ENCODE peak calls at places on chromosomes 13 and 19, in nine cellular contexts. W is colonic mucosa, T is breast epithelium, L is fibroblast of lung, Q is GM23338, A is vagina, Y is right cardiac atrium, X is pancreas, D is hepatocyte. M is an unnamed sample.

GRCh38 chr19:6352381-6353165 is 8.8 kb upstream of the CLPP start:
- DNase-seq in L (no peak), Q (no peak), X (no peak), D (no peak), T (no peak), A (no peak), W (no peak), Y (no peak), M (no peak)

GRCh38 chr13:25371158-25371557 is 616 bp upstream of the ATP8A2 start:
- DNase-seq in A (no peak), L (no peak), Q (no peak), W (no peak), X (no peak), D (no peak), Y (no peak), T (no peak), M (no peak)

GRCh38 chr19:6663236-6664187 is 6.4 kb downstream of the TNFSF14 start:
- DNase-seq in Q (no peak), Y (no peak), D (no peak), T (no peak), L (no peak), X (no peak), A (no peak), W (no peak), M (no peak)

GRCh38 chr13:47623862-47624261 is 377.2 kb downstream of the SUCLA2 start:
- DNase-seq in Y (no peak), T (no peak), Q (no peak), L (no peak), X (no peak), A (no peak), W (no peak), D (no peak), M (no peak)

GRCh38 chr13:39676315-39676876 is 20.9 kb downstream of the COG6 start:
- DNase-seq in D (peak; percentile 59), W (no peak), Q (peak; percentile 77), A (no peak), T (no peak), L (peak; percentile 68), X (no peak), Y (no peak), M (peak; percentile 9)

GRCh38 chr19:5743640-5744039 is 23.2 kb downstream of the CATSPERD start:
- DNase-seq in T (no peak), Y (no peak), D (peak; percentile 13), A (no peak), L (no peak), W (no peak), X (no peak), Q (no peak), M (no peak)

GRCh38 chr19:18021121-18021755 is 13.3 kb downstream of the ARRDC2 start:
- DNase-seq in L (peak; percentile 71), Q (no peak), A (no peak), W (peak; percentile 87), D (no peak), Y (peak; percentile 96), T (peak; percentile 79), X (peak; percentile 85), M (no peak)

GRCh38 chr13:33169273-33169980 is 116.1 kb downstream of the STARD13 start:
- DNase-seq in L (peak; percentile 78), W (no peak), A (no peak), Q (no peak), Y (no peak), X (no peak), D (no peak), T (no peak), M (no peak)

GRCh38 chr19:29504454-29504853 is 21.3 kb upstream of the VSTM2B start:
- DNase-seq in Y (no peak), X (peak; percentile 39), L (no peak), A (no peak), T (no peak), W (no peak), D (no peak), Q (no peak), M (no peak)

GRCh38 chr19:41411682-41412265 is 14.2 kb downstream of the BCKDHA start:
- DNase-seq in L (no peak), D (no peak), W (no peak), A (no peak), Q (no peak), Y (peak; percentile 78), T (no peak), X (peak; percentile 62), M (no peak)

GRCh38 chr13:51542358-51542972 is 41.8 kb upstream of the WDFY2 start:
- DNase-seq in Y (peak; percentile 54), X (no peak), Q (peak; percentile 52), A (no peak), W (no peak), T (no peak), L (peak; percentile 49), D (no peak), M (no peak)

GRCh38 chr19:39829702-39830275 is 4.2 kb downstream of the DYRK1B start:
- DNase-seq in A (no peak), Y (no peak), L (no peak), D (no peak), W (no peak), Q (no peak), X (no peak), T (no peak), M (no peak)

GRCh38 chr19:23410155-23410554 is 14.9 kb upstream of the ZNF91 start:
- DNase-seq in A (no peak), Q (no peak), X (no peak), T (no peak), W (peak; percentile 51), L (no peak), D (no peak), Y (no peak), M (no peak)

GRCh38 chr13:100987993-100988392 is 313.4 kb upstream of the TMTC4 start:
- DNase-seq in L (no peak), Y (no peak), Q (peak; percentile 48), X (no peak), T (no peak), W (no peak), A (no peak), D (no peak), M (peak; percentile 25)

GRCh38 chr13:114004416-114005205 is 30.7 kb upstream of the C13orf46 start:
- DNase-seq in D (peak; percentile 77), Q (no peak), Y (peak; percentile 86), X (peak; percentile 22), L (peak; percentile 76), W (no peak), A (no peak), T (no peak), M (no peak)

GRCh38 chr13:49645451-49645850 is 17.1 kb downstream of the ARL11 start:
- DNase-seq in T (no peak), W (no peak), X (no peak), A (no peak), L (no peak), Y (no peak), Q (no peak), D (no peak), M (no peak)

GRCh38 chr19:13037161-13037560 is 41.9 kb downstream of the NFIX start:
- DNase-seq in D (no peak), A (no peak), Q (no peak), W (no peak), L (peak; percentile 75), T (no peak), Y (peak; percentile 38), X (no peak), M (no peak)
- H3K27me3 ChIP-seq in D (peaks cover 16% of the 10 kb centered on the region), A (no peaks in the 10 kb centered on the region), Q (peaks cover 43% of the 10 kb centered on the region), W (no peaks in the 10 kb centered on the region), L (no peaks in the 10 kb centered on the region), T (no peaks in the 10 kb centered on the region), Y (no peaks in the 10 kb centered on the region), X (no peaks in the 10 kb centered on the region), M (peaks cover 2% of the 10 kb centered on the region)

DNA sequence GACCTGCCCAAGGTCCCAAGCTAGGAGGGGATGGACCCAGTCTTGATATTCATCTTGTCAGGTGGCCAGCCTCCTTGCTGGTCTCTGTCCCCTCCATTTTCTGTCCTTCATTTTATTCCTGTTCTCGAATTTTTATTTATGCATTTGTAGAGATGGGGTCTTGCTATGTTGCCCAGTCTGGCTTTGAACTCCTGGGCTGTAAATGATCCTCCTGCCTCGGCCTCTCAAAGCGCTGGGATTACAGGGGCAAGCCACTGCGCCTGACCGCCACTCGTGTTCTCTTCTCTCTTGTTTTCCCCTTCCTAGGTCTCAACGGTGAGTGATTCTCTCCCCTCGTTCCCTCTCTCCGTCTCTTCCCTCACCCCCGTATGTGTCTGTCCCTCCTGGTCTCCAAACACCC is 10.6 kb upstream of the TPRX2 start:
- DNase-seq in W (no peak), L (no peak), T (no peak), D (no peak), Q (no peak), A (no peak), Y (no peak), X (no peak), M (no peak)
- H3K4me3 ChIP-seq in W (no peak overlapping the region), L (no peak overlapping the region), T (no peak overlapping the region), D (no peak overlapping the region), Q (peak overlapping the region; percentile 53), A (no peak overlapping the region), Y (no peak overlapping the region), X (no peak overlapping the region), M (peak overlapping the region; percentile 2)

DNA sequence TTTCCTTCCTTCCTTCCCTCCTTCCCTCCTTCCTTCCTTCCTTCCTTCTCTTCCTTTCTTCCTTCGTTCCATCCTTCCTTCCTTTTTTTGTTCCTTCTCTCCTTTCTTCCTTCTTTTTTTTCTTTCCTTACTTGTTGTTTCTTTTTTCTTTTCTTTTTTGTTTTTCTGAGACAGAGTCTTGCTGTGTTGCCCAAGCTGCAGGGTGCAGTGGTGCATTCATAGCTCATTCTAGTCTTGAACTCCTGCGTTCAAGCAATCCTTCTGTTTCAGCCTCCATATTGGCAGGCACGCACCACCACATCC is 5.5 kb upstream of the EEF2 start:
- DNase-seq in A (no peak), T (no peak), D (no peak), L (no peak), W (no peak), Q (no peak), Y (no peak), X (no peak), M (no peak)
- H3K27ac ChIP-seq in A (no peak overlapping the region), T (no peak overlapping the region), D (no peak overlapping the region), L (no peak overlapping the region), W (no peak overlapping the region), Q (no peak overlapping the region), Y (no peak overlapping the region), X (no peak overlapping the region), M (no peak overlapping the region)

DNA sequence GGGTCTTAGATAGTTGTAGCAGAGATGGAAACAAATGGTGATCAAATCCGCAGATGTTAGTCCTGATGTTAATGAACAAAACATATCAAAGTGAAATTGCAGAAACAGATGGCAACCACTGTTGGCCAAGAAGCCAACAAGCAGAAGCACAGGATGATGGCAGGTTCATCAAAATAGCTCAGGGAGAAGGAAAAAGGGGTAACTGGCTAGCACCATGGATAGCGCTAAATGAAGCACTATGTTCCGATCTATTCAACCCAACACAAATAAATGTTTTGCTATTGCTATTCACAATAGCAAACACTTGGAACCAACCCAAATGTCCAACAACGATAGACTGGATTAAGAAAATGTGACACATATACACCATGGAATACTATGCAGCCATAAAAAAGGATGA is 413.7 kb downstream of the FGF14 start:
- DNase-seq in T (no peak), W (no peak), Y (no peak), D (no peak), L (no peak), A (no peak), Q (peak; percentile 28), X (no peak), M (no peak)
- H3K27me3 ChIP-seq in T (no peaks in the 10 kb centered on the region), W (no peaks in the 10 kb centered on the region), Y (no peaks in the 10 kb centered on the region), D (no peaks in the 10 kb centered on the region), L (no peaks in the 10 kb centered on the region), A (no peaks in the 10 kb centered on the region), Q (no peaks in the 10 kb centered on the region), X (no peaks in the 10 kb centered on the region), M (no peaks in the 10 kb centered on the region)

GRCh38 chr19:49930483-49931011 is 1.2 kb upstream of the NUP62 start:
- DNase-seq in Q (peak; percentile 81), W (peak; percentile 36), D (no peak), T (no peak), A (no peak), Y (peak; percentile 70), X (no peak), L (no peak), M (no peak)
- H3K4me3 ChIP-seq in Q (peak overlapping the region; percentile 99), W (peak overlapping the region; percentile 99), D (no peak overlapping the region), T (peak overlapping the region; percentile 94), A (peak overlapping the region; percentile 99), Y (peak overlapping the region; percentile 57), X (no peak overlapping the region), L (peak overlapping the region; percentile 95), M (peak overlapping the region; percentile 0)